ENCODE peak calls at places on chromosomes 7 and 10, in four cellular contexts. F is stimulated activated CD4-positive, alpha-beta T cell treated with anti-CD3 and anti-CD28 coated beads, Interleukin-2, amount 100 ng/mL, for 24 hours; L is amygdala; P is NCI-H1092 treated with DMSO at 0.1 percent for 48 hours. U is an unnamed sample.

GRCh38 chr7:44985033-44985695 is 6.3 kb upstream of the MYO1G start:
- DNase-seq in F (no peak), L (no peak), P (no peak), U (no peak)

GRCh38 chr10:4825456-4825867 is 545 bp upstream of the AKR1E2 start:
- DNase-seq in F (no peak), L (no peak), P (no peak), U (no peak)

GRCh38 chr10:5396545-5396944 is 8.1 kb downstream of the TUBAL3 start:
- DNase-seq in F (no peak), L (no peak), P (peak), U (no peak)

GRCh38 chr7:30884881-30885280 is 26.8 kb upstream of the AQP1 start:
- DNase-seq in F (no peak), L (no peak), P (no peak), U (no peak)

GRCh38 chr10:95578619-95579018 is 17.4 kb upstream of the SORBS1 start:
- DNase-seq in F (no peak), L (no peak), P (no peak), U (no peak)

GRCh38 chr10:104032144-104032775 is 53.4 kb downstream of the COL17A1 start:
- DNase-seq in F (no peak), L (no peak), P (no peak), U (peak)

GRCh38 chr7:6015917-6016652 is 7.0 kb downstream of the AIMP2 start:
- DNase-seq in F (no peak), L (no peak), P (peak), U (no peak)

GRCh38 chr7:137656227-137656849 is 190.4 kb downstream of the DGKI start:
- DNase-seq in F (peak), L (peak), P (peak), U (peak)